ENCODE peak calls at places on chromosomes 11 and 22, in six cellular contexts. One of them, this sample, is unnamed.

GRCh38 chr11:11901917-11902316 is 60.1 kb downstream of the USP47 start:
- DNase-seq in neural crest cell: no peak
- DNase-seq in WTC11: no peak
- DNase-seq in AG04449: no peak
- DNase-seq in MCF 10A: no peak
- DNase-seq in heart left ventricle: no peak
- DNase-seq in this sample: no peak

GRCh38 chr22:30591191-30591587 is 521 bp downstream of the PES1 start:
- DNase-seq in AG04449: no peak
- DNase-seq in MCF 10A: peak
- DNase-seq in heart left ventricle: no peak
- DNase-seq in WTC11: no peak
- DNase-seq in neural crest cell: no peak
- DNase-seq in this sample: no peak

GRCh38 chr11:122107566-122107965 is 8.4 kb downstream of the BLID start:
- DNase-seq in neural crest cell: no peak
- DNase-seq in WTC11: no peak
- DNase-seq in heart left ventricle: peak
- DNase-seq in AG04449: no peak
- DNase-seq in MCF 10A: no peak
- DNase-seq in this sample: no peak

GRCh38 chr11:101127348-101127698 is 2.3 kb downstream of the PGR start:
- DNase-seq in AG04449: no peak
- DNase-seq in MCF 10A: no peak
- DNase-seq in neural crest cell: peak
- DNase-seq in heart left ventricle: no peak
- DNase-seq in WTC11: peak
- DNase-seq in this sample: peak

GRCh38 chr11:7204778-7205177 is 46.9 kb upstream of the SYT9 start:
- DNase-seq in AG04449: no peak
- DNase-seq in WTC11: no peak
- DNase-seq in neural crest cell: no peak
- DNase-seq in MCF 10A: no peak
- DNase-seq in heart left ventricle: no peak
- DNase-seq in this sample: peak

GRCh38 chr11:75532200-75532972 is 6.6 kb upstream of the GDPD5 start:
- DNase-seq in MCF 10A: peak
- DNase-seq in neural crest cell: peak
- DNase-seq in AG04449: no peak
- DNase-seq in WTC11: peak
- DNase-seq in heart left ventricle: no peak
- DNase-seq in this sample: peak

GRCh38 chr22:44933829-44934735 is 75.7 kb downstream of the PHF21B start:
- DNase-seq in AG04449: no peak
- DNase-seq in MCF 10A: no peak
- DNase-seq in WTC11: no peak
- DNase-seq in neural crest cell: no peak
- DNase-seq in heart left ventricle: no peak
- DNase-seq in this sample: no peak

GRCh38 chr11:122253541-122254317 is 137.7 kb upstream of the BLID start:
- DNase-seq in MCF 10A: peak
- DNase-seq in neural crest cell: no peak
- DNase-seq in AG04449: no peak
- DNase-seq in WTC11: no peak
- DNase-seq in heart left ventricle: no peak
- DNase-seq in this sample: no peak

GRCh38 chr11:47904048-47904447 is 55.9 kb upstream of the NUP160 start:
- DNase-seq in MCF 10A: no peak
- DNase-seq in neural crest cell: no peak
- DNase-seq in WTC11: no peak
- DNase-seq in heart left ventricle: no peak
- DNase-seq in AG04449: no peak
- DNase-seq in this sample: no peak

GRCh38 chr11:44066732-44067131 is 662 bp downstream of the ACCS start:
- DNase-seq in MCF 10A: peak
- DNase-seq in WTC11: no peak
- DNase-seq in AG04449: no peak
- DNase-seq in heart left ventricle: peak
- DNase-seq in neural crest cell: no peak
- DNase-seq in this sample: no peak

GRCh38 chr11:113487622-113488021 is 12.4 kb upstream of the DRD2 start:
- DNase-seq in WTC11: no peak
- DNase-seq in neural crest cell: no peak
- DNase-seq in AG04449: no peak
- DNase-seq in heart left ventricle: no peak
- DNase-seq in MCF 10A: no peak
- DNase-seq in this sample: no peak

GRCh38 chr11:43920598-43921419 is 21.6 kb upstream of the C11orf96 start:
- DNase-seq in MCF 10A: peak
- DNase-seq in AG04449: peak
- DNase-seq in WTC11: no peak
- DNase-seq in neural crest cell: no peak
- DNase-seq in heart left ventricle: peak
- DNase-seq in this sample: no peak

GRCh38 chr11:66277475-66278391 is at the start of gene CNIH2:
- DNase-seq in MCF 10A: no peak
- DNase-seq in heart left ventricle: no peak
- DNase-seq in neural crest cell: peak
- DNase-seq in AG04449: no peak
- DNase-seq in WTC11: peak
- DNase-seq in this sample: peak

GRCh38 chr11:6655790-6656580 is at the start of gene DCHS1:
- DNase-seq in heart left ventricle: peak
- DNase-seq in WTC11: peak
- DNase-seq in MCF 10A: no peak
- DNase-seq in neural crest cell: peak
- DNase-seq in AG04449: no peak
- DNase-seq in this sample: peak

GRCh38 chr11:95074806-95075563 is 8.3 kb downstream of the SRSF8 start:
- DNase-seq in neural crest cell: no peak
- DNase-seq in AG04449: no peak
- DNase-seq in WTC11: no peak
- DNase-seq in heart left ventricle: peak
- DNase-seq in MCF 10A: peak
- DNase-seq in this sample: no peak

GRCh38 chr11:6393989-6394670 is 3.9 kb downstream of the SMPD1 start:
- DNase-seq in MCF 10A: no peak
- DNase-seq in AG04449: no peak
- DNase-seq in heart left ventricle: no peak
- DNase-seq in WTC11: no peak
- DNase-seq in neural crest cell: no peak
- DNase-seq in this sample: no peak

GRCh38 chr11:37141707-37142106 is 543.7 kb upstream of the RAG2 start:
- DNase-seq in neural crest cell: no peak
- DNase-seq in WTC11: no peak
- DNase-seq in AG04449: no peak
- DNase-seq in MCF 10A: peak
- DNase-seq in heart left ventricle: no peak
- DNase-seq in this sample: no peak
- TF ChIP-seq CTCF in neural crest cell: no peak
- TF ChIP-seq CTCF in WTC11: no peak
- TF ChIP-seq CTCF in AG04449: no peak
- TF ChIP-seq CTCF in MCF 10A: peak
- TF ChIP-seq CTCF in heart left ventricle: no peak
- TF ChIP-seq CTCF in this sample: no peak

GRCh38 chr11:116644948-116645305 is 127.9 kb downstream of the BUD13 start:
- DNase-seq in heart left ventricle: no peak
- DNase-seq in WTC11: peak
- DNase-seq in neural crest cell: no peak
- DNase-seq in MCF 10A: no peak
- DNase-seq in AG04449: no peak
- DNase-seq in this sample: no peak
- TF ChIP-seq CTCF in heart left ventricle: no peak
- TF ChIP-seq CTCF in WTC11: no peak
- TF ChIP-seq CTCF in neural crest cell: no peak
- TF ChIP-seq CTCF in MCF 10A: no peak
- TF ChIP-seq CTCF in AG04449: no peak
- TF ChIP-seq CTCF in this sample: no peak

DNA sequence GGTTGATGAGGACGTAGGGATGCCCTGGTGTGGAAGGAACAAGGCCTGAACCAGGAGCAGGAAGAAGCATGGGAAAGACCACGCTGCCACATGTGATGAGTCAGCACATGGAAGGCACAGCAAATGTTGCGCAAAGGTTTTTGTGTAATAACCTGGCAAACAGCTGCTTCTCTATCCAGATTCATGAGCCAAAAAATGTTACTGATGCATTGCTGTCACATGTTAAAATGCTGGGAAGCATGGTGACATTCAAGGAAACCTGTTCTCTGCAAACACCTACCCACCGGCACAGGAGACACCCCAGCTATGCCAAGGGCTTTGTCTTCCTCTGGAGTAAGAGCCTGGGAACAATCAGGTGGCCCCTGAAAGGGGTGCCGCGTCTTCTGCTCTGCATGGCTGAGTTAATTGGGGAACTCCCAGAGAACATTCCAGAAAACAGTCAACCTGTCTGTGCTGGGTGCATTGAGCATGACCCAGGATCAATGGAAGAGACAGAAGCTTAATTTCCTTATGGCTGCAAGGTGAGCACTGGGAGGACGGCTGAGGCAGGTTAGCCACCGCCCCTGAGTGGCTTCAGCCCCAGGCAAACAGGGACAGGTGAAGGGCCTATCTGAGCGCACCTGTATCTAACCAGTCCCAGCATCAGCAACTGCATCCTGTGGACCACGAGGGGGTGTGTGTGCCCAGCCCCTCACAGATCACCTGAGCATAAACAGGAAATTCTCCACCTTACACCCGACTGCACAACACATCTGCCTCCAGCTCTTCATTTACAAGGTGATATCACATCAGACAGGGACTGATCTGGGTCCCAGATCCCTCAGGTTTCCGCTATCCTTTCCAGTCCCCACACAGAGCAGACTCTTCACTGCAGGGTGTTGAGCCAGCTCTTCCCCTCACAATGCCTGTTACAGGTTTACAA is 108.4 kb downstream of the GGTLC2 start:
- DNase-seq in heart left ventricle: no peak
- DNase-seq in neural crest cell: no peak
- DNase-seq in MCF 10A: peak
- DNase-seq in AG04449: no peak
- DNase-seq in WTC11: no peak
- DNase-seq in this sample: no peak
- TF ChIP-seq CTCF in heart left ventricle: no peak
- TF ChIP-seq CTCF in neural crest cell: no peak
- TF ChIP-seq CTCF in MCF 10A: no peak
- TF ChIP-seq CTCF in AG04449: no peak
- TF ChIP-seq CTCF in WTC11: no peak
- TF ChIP-seq CTCF in this sample: no peak

GRCh38 chr11:63939351-63939920 is 634 bp downstream of the NAA40 start:
- DNase-seq in heart left ventricle: peak
- DNase-seq in AG04449: no peak
- DNase-seq in MCF 10A: peak
- DNase-seq in neural crest cell: no peak
- DNase-seq in WTC11: no peak
- DNase-seq in this sample: peak
- TF ChIP-seq CTCF in heart left ventricle: no peak
- TF ChIP-seq CTCF in AG04449: no peak
- TF ChIP-seq CTCF in MCF 10A: no peak
- TF ChIP-seq CTCF in neural crest cell: no peak
- TF ChIP-seq CTCF in WTC11: no peak
- TF ChIP-seq CTCF in this sample: no peak

DNA sequence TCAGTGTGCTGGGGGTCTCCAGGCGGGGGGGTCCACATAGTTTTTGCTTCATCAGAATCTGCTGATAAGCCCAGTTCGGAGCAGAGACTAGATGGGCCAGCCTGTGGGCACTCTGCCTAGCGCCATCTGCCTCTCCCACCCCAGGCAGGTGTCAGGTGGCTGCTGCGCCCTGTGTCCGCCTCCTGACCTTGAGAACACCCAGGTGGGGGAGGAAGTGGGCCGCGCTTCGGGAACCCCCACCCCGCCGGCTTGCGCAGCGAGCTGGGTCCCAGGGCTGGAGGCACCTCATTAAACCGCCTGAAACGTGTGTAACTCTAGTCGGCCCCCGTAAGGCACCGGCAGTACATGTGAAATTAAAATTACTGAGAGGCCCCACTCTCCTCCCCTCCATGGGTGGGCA is 113.6 kb downstream of the KCNQ1 start:
- DNase-seq in MCF 10A: no peak
- DNase-seq in WTC11: no peak
- DNase-seq in AG04449: no peak
- DNase-seq in neural crest cell: no peak
- DNase-seq in heart left ventricle: peak
- DNase-seq in this sample: no peak
- TF ChIP-seq CTCF in MCF 10A: no peak
- TF ChIP-seq CTCF in WTC11: no peak
- TF ChIP-seq CTCF in AG04449: no peak
- TF ChIP-seq CTCF in neural crest cell: no peak
- TF ChIP-seq CTCF in heart left ventricle: no peak
- TF ChIP-seq CTCF in this sample: no peak